ENCODE peak calls at places on chromosome 5, in seven cellular contexts. T, G, V, R, F, S and I are unnamed samples.

GRCh38 chr5:32311404-32312193 is 1.1 kb downstream of the MTMR12 start:
- DNase-seq in T (no peak), G (no peak), V (no peak), R (no peak), F (no peak), S (no peak), I (no peak)

GRCh38 chr5:76145945-76146344 is 62.8 kb downstream of the SV2C start:
- DNase-seq in T (peak), G (no peak), V (no peak), R (no peak), F (peak), S (no peak), I (no peak)

GRCh38 chr5:142201471-142201887 is 92.9 kb downstream of the NDFIP1 start:
- DNase-seq in T (no peak), G (no peak), V (no peak), R (no peak), F (no peak), S (no peak), I (peak)

GRCh38 chr5:172611913-172612312 is 29.1 kb upstream of the NEURL1B start:
- DNase-seq in T (no peak), G (no peak), V (no peak), R (no peak), F (no peak), S (no peak), I (no peak)

GRCh38 chr5:170638051-170638450 is 134.2 kb downstream of the KCNIP1 start:
- DNase-seq in T (peak), G (no peak), V (no peak), R (no peak), F (no peak), S (no peak), I (no peak)

GRCh38 chr5:38104497-38105230 is 153.7 kb upstream of the EGFLAM start:
- DNase-seq in T (peak), G (no peak), V (no peak), R (no peak), F (no peak), S (no peak), I (no peak)

GRCh38 chr5:143135832-143136551 is 267.5 kb downstream of the NR3C1 start:
- DNase-seq in T (no peak), G (no peak), V (peak), R (no peak), F (no peak), S (no peak), I (no peak)

GRCh38 chr5:126656397-126657007 is 55.8 kb downstream of the PHAX start:
- DNase-seq in T (no peak), G (no peak), V (no peak), R (no peak), F (peak), S (peak), I (no peak)

GRCh38 chr5:168022761-168023160 is 268.7 kb upstream of the WWC1 start:
- DNase-seq in T (no peak), G (no peak), V (no peak), R (no peak), F (no peak), S (no peak), I (no peak)